ENCODE peak calls at places on chromosomes 5 and 9, in nine cellular contexts. G, H, D, Y, A, N, L, B and M are unnamed samples.

GRCh38 chr5:95081500-95082355 is 203.2 kb downstream of the MCTP1 start:
- DNase-seq in A (peak), Y (peak), B (peak), H (no peak), L (no peak), D (peak), G (peak), N (no peak), M (peak)

GRCh38 chr5:62649476-62650113 is 71.0 kb downstream of the LRRC70 start:
- DNase-seq in B (no peak), Y (no peak), L (no peak), G (no peak), A (no peak), N (no peak), D (no peak), H (no peak), M (no peak)

GRCh38 chr5:138542120-138542955 is 698 bp downstream of the ETF1 start:
- DNase-seq in A (no peak), Y (peak), L (no peak), B (no peak), D (no peak), N (no peak), G (no peak), H (no peak), M (no peak)

GRCh38 chr5:40904205-40904993 is 4.9 kb upstream of the C7 start:
- DNase-seq in H (peak), A (peak), Y (peak), L (no peak), G (peak), B (peak), N (no peak), D (peak), M (peak)

GRCh38 chr9:977361-978116 is 1.1 kb downstream of the DMRT3 start:
- DNase-seq in B (no peak), A (no peak), H (no peak), L (no peak), N (no peak), D (no peak), G (no peak), Y (no peak), M (no peak)

GRCh38 chr9:75229605-75230332 is 141.5 kb downstream of the OSTF1 start:
- DNase-seq in L (no peak), Y (no peak), N (peak), H (no peak), B (no peak), D (no peak), G (peak), A (no peak), M (no peak)

GRCh38 chr5:133905494-133905893 is 62.9 kb downstream of the C5orf15 start:
- DNase-seq in A (no peak), G (no peak), H (no peak), L (no peak), Y (no peak), D (no peak), N (no peak), B (no peak), M (no peak)

GRCh38 chr5:121384359-121384758 is 467.3 kb upstream of the FTMT start:
- DNase-seq in H (no peak), G (no peak), N (no peak), L (no peak), D (no peak), B (no peak), Y (no peak), A (no peak), M (no peak)

GRCh38 chr5:27830551-27830950 is 792.2 kb upstream of the CDH9 start:
- DNase-seq in H (no peak), B (no peak), Y (no peak), N (no peak), G (no peak), L (no peak), D (no peak), A (peak), M (no peak)

GRCh38 chr9:6938873-6939272 is 181.1 kb downstream of the KDM4C start:
- DNase-seq in G (no peak), N (no peak), H (no peak), A (no peak), L (no peak), B (no peak), D (no peak), Y (no peak), M (no peak)

GRCh38 chr5:39164016-39164415 is 55.3 kb downstream of the FYB1 start:
- DNase-seq in A (no peak), L (no peak), D (no peak), H (peak), B (no peak), Y (peak), G (no peak), N (no peak), M (no peak)

GRCh38 chr5:137679195-137679594 is 56.7 kb downstream of the KLHL3 start:
- DNase-seq in B (no peak), G (no peak), D (no peak), A (no peak), L (no peak), N (no peak), Y (no peak), H (no peak), M (no peak)

GRCh38 chr9:121815556-121816448 is 164.4 kb downstream of the DAB2IP start:
- DNase-seq in B (no peak), N (peak), Y (no peak), A (no peak), L (no peak), D (no peak), H (no peak), G (no peak), M (peak)

GRCh38 chr5:92554447-92555085 is 1026.5 kb downstream of the NR2F1-AS1 start:
- DNase-seq in L (no peak), G (no peak), A (no peak), Y (no peak), B (no peak), H (no peak), N (no peak), D (no peak), M (no peak)

GRCh38 chr5:133370904-133371303 is 241.4 kb downstream of the FSTL4 start:
- DNase-seq in G (no peak), Y (no peak), A (no peak), B (no peak), D (no peak), N (no peak), H (no peak), L (no peak), M (no peak)